ENCODE peak calls at places on chromosomes 6 and 20, in five cellular contexts. W, G, Z, M and V are unnamed samples.

GRCh38 chr6:168865-169455 is 123.3 kb upstream of the DUSP22 start:
- DNase-seq in W (peak), G (no peak), Z (no peak), M (no peak), V (no peak)

GRCh38 chr20:40812415-40813212 is 123.6 kb upstream of the MAFB start:
- DNase-seq in W (peak), G (no peak), Z (no peak), M (no peak), V (no peak)

GRCh38 chr6:160391419-160392116 is 43.4 kb downstream of the SLC22A3 start:
- DNase-seq in W (no peak), G (peak), Z (no peak), M (no peak), V (no peak)

GRCh38 chr6:34239240-34239825 is 2.7 kb downstream of the HMGA1 start:
- DNase-seq in W (peak), G (no peak), Z (no peak), M (no peak), V (no peak)

GRCh38 chr20:57648878-57649616 is 28.8 kb upstream of the ZBP1 start:
- DNase-seq in W (no peak), G (no peak), Z (no peak), M (no peak), V (no peak)

GRCh38 chr20:59207742-59208357 is 44.2 kb downstream of the ZNF831 start:
- DNase-seq in W (peak), G (peak), Z (peak), M (no peak), V (peak)

GRCh38 chr6:36927691-36928546 is 26.6 kb upstream of the PI16 start:
- DNase-seq in W (no peak), G (no peak), Z (no peak), M (no peak), V (peak)

GRCh38 chr6:48560408-48560807 is 449.4 kb upstream of the PTCHD4 start:
- DNase-seq in W (peak), G (peak), Z (no peak), M (no peak), V (no peak)

GRCh38 chr6:4607026-4607704 is 169.0 kb upstream of the CDYL start:
- DNase-seq in W (peak), G (peak), Z (no peak), M (no peak), V (no peak)

GRCh38 chr6:117265425-117266266 is at the start of gene VGLL2:
- DNase-seq in W (no peak), G (peak), Z (no peak), M (no peak), V (peak)

GRCh38 chr6:37188962-37189510 is 19.1 kb downstream of the PIM1 start:
- DNase-seq in W (no peak), G (no peak), Z (no peak), M (no peak), V (no peak)

GRCh38 chr6:44254957-44255808 is 2.1 kb downstream of the SLC35B2 start:
- DNase-seq in W (no peak), G (peak), Z (no peak), M (no peak), V (peak)